ENCODE peak calls at places on chromosomes 6 and 20, in ten cellular contexts. S, Z, C, O, T, J, N, K, I and H are unnamed samples.

GRCh38 chr20:32138921-32139320 is 29.4 kb downstream of the TM9SF4 start:
- DNase-seq in S (no peak), Z (no peak), C (no peak), O (no peak), T (no peak), J (no peak), N (no peak), K (no peak), I (no peak), H (no peak)

GRCh38 chr20:7940341-7940740 is at the start of gene HAO1:
- DNase-seq in S (no peak), Z (no peak), C (no peak), O (no peak), T (no peak), J (no peak), N (no peak), K (no peak), I (no peak), H (no peak)

GRCh38 chr6:117504478-117505144 is 22.1 kb downstream of the DCBLD1 start:
- DNase-seq in S (no peak), Z (no peak), C (no peak), O (no peak), T (no peak), J (no peak), N (no peak), K (no peak), I (no peak), H (no peak)

GRCh38 chr20:58794510-58795180 is 56.1 kb downstream of the GNAS-AS1 start:
- DNase-seq in S (no peak), Z (no peak), C (no peak), O (no peak), T (no peak), J (no peak), N (no peak), K (no peak), I (no peak), H (no peak)

GRCh38 chr6:111921108-111921507 is 47.9 kb upstream of the FYN start:
- DNase-seq in S (no peak), Z (no peak), C (no peak), O (no peak), T (no peak), J (no peak), N (no peak), K (no peak), I (no peak), H (no peak)

GRCh38 chr20:1334761-1335160 is 5.8 kb upstream of the SDCBP2 start:
- DNase-seq in S (no peak), Z (no peak), C (no peak), O (no peak), T (no peak), J (no peak), N (no peak), K (peak), I (no peak), H (no peak)

GRCh38 chr6:43204271-43205105 is 22.5 kb downstream of the CUL9 start:
- DNase-seq in S (no peak), Z (no peak), C (no peak), O (no peak), T (no peak), J (no peak), N (no peak), K (no peak), I (no peak), H (no peak)

GRCh38 chr6:46265373-46265772 is 94.6 kb upstream of the ENPP5 start:
- DNase-seq in S (no peak), Z (no peak), C (no peak), O (no peak), T (no peak), J (no peak), N (no peak), K (no peak), I (no peak), H (no peak)

GRCh38 chr6:145263807-145264206 is 471.5 kb downstream of the EPM2A start:
- DNase-seq in S (no peak), Z (no peak), C (no peak), O (no peak), T (no peak), J (no peak), N (no peak), K (no peak), I (no peak), H (no peak)

GRCh38 chr20:49165611-49166010 is 22.5 kb downstream of the STAU1 start:
- DNase-seq in S (no peak), Z (no peak), C (no peak), O (no peak), T (no peak), J (no peak), N (no peak), K (no peak), I (no peak), H (no peak)

GRCh38 chr20:32144898-32145662 is 35.6 kb downstream of the TM9SF4 start:
- DNase-seq in S (no peak), Z (no peak), C (no peak), O (no peak), T (no peak), J (no peak), N (no peak), K (no peak), I (no peak), H (no peak)

GRCh38 chr6:170294813-170295518 is 4.1 kb upstream of the DLL1 start:
- DNase-seq in S (no peak), Z (no peak), C (no peak), O (no peak), T (no peak), J (no peak), N (no peak), K (no peak), I (no peak), H (no peak)

GRCh38 chr6:41729624-41730023 is 5.8 kb downstream of the TFEB start:
- DNase-seq in S (no peak), Z (no peak), C (no peak), O (no peak), T (no peak), J (no peak), N (no peak), K (no peak), I (no peak), H (no peak)

GRCh38 chr20:63318391-63319163 is 25.6 kb downstream of the COL20A1 start:
- DNase-seq in S (no peak), Z (no peak), C (no peak), O (no peak), T (no peak), J (no peak), N (no peak), K (no peak), I (no peak), H (no peak)

GRCh38 chr6:138034229-138034628 is 73.0 kb downstream of the PERP start:
- DNase-seq in S (no peak), Z (no peak), C (no peak), O (no peak), T (no peak), J (no peak), N (no peak), K (no peak), I (no peak), H (no peak)